ENCODE peak calls at places on chromosomes 11 and 22, in four cellular contexts. N is MM.1S, D is Panc1, T is astrocyte. Q is an unnamed sample.

GRCh38 chr11:131025020-131025419 is 108.7 kb upstream of the SNX19 start:
- DNase-seq in T (peak; percentile 52), D (no peak), N (no peak), Q (peak; percentile 73)

GRCh38 chr22:38124236-38124974 is 13.9 kb upstream of the BAIAP2L2 start:
- DNase-seq in N (no peak), D (no peak), T (no peak), Q (no peak)

GRCh38 chr11:45902452-45903380 is 4.4 kb downstream of the FREY1 start:
- DNase-seq in T (no peak), N (no peak), D (no peak), Q (no peak)

GRCh38 chr11:72234514-72234830 is 9.5 kb downstream of the PHOX2A start:
- DNase-seq in D (no peak), T (no peak), N (no peak), Q (no peak)

GRCh38 chr11:8671242-8671641 is 11.2 kb downstream of the TRIM66 start:
- DNase-seq in N (no peak), T (peak; percentile 93), D (no peak), Q (peak; percentile 96)

GRCh38 chr22:42624551-42625106 is 9.9 kb upstream of the POLDIP3 start:
- DNase-seq in D (no peak), T (no peak), N (no peak), Q (no peak)

GRCh38 chr11:64849600-64850356 is 5.3 kb upstream of the CDC42BPG start:
- DNase-seq in N (no peak), D (no peak), T (no peak), Q (no peak)

GRCh38 chr11:36455658-36456111 is 54.4 kb downstream of the TRAF6 start:
- DNase-seq in N (no peak), D (no peak), T (peak; percentile 100), Q (peak; percentile 96)

GRCh38 chr22:39631857-39632256 is 61.3 kb downstream of the CACNA1I start:
- DNase-seq in N (no peak), T (no peak), D (no peak), Q (no peak)

GRCh38 chr11:1307998-1308744 is 1.3 kb downstream of the TOLLIP start:
- DNase-seq in N (no peak), T (no peak), D (no peak), Q (peak; percentile 15)

GRCh38 chr22:42553475-42554361 is at the start of gene SERHL2:
- DNase-seq in D (no peak), T (peak; percentile 48), N (no peak), Q (peak; percentile 90)

GRCh38 chr11:71425851-71426250 is 22.3 kb downstream of the DHCR7 start:
- DNase-seq in T (no peak), D (no peak), N (no peak), Q (no peak)

GRCh38 chr22:50731811-50732624 is 6.0 kb upstream of the ACR start:
- DNase-seq in D (no peak), N (peak; percentile 68), T (no peak), Q (peak; percentile 78)

GRCh38 chr11:120622189-120622912 is 110.8 kb downstream of the GRIK4 start:
- DNase-seq in N (peak; percentile 83), T (peak; percentile 4), D (no peak), Q (no peak)

DNA sequence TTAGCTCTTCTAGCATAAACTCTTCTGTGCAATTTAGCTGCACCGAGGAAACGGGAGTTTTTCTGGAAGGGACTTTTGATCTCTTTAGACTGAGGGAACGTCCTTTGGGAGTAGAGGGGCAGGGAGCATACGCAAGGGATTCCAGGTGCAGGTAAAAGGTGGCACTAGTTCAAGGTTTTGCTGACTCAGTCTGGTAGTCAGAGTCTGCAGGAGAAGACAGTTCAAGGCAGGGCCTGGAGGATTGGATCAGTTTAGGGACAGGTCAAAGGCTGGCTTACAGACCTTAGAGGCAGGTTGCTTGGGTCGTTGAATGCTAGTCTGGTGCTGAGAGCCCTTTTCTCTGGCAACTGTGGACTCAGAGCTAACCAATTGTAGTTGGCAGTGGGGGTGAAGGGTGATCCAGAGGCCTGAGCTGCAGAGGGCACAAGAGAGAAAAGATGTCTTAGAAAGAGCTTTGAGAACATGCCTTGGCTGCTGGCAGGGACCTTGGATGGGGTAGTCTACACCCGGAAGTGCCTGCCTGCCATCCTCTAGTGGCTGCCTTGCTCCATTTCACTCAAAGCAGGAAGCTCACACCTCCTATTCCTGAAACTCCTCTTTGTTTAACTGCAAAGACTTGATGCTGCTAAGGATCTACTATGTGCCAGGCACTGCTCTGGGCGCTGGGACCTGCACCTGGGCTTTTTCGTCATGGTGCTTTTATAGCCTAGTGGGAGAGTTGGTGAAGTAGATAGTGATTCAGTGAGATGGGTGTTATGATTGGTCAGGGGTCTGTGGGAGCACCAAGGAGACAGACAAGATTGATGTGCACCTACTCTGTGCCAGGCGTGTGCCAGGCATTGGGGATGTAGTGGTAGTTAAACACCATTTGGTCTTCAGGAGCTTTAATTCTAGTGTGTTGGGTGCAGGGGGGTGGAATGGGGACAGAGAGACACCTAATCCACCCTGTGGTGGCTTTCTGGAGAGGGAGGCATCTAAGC is 17.1 kb downstream of the MIAT start:
- DNase-seq in T (no peak), N (no peak), D (no peak), Q (no peak)
- H3K4me3 ChIP-seq in T (no peak overlapping the region), N (peak overlapping the region; percentile 87), D (no peak overlapping the region), Q (peak overlapping the region; percentile 95)

GRCh38 chr22:45099961-45100360 is 63.8 kb upstream of the NUP50 start:
- DNase-seq in D (no peak), N (no peak), T (no peak), Q (no peak)
- H3K27me3 ChIP-seq in D (no peaks in the 10 kb centered on the region), N (peaks cover 88% of the 10 kb centered on the region), T (peaks cover 8% of the 10 kb centered on the region), Q (peaks cover 42% of the 10 kb centered on the region)

DNA sequence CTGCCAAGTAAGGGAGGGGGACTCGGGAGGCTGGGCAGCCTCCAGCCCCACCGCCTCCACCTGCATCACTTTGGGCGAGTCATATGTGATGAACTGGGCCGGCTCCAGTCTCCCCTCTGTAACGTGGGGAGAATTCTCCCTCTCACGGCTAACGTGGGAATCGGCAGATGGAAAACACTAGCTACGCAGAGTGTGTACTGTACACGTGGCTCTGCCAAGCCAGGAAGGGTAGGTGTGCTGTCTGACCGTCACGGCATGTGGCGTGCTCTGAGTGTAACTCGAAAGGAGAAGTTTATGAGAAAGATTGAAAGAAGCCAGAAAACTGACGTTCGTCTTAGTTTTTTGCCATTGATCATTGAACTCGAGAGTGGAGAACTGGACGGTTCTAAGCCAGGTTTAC is 13.7 kb downstream of the TRMU start:
- DNase-seq in N (no peak), D (no peak), T (no peak), Q (no peak)
- H3K4me1 ChIP-seq in N (no peaks in the 10 kb centered on the region), D (no peaks in the 10 kb centered on the region), T (peaks cover 19% of the 10 kb centered on the region), Q (no peaks in the 10 kb centered on the region)

GRCh38 chr11:12792590-12792989 is 118.4 kb downstream of the TEAD1 start:
- DNase-seq in N (no peak), T (peak; percentile 68), D (no peak), Q (peak; percentile 76)
- H3K4me3 ChIP-seq in N (no peak overlapping the region), T (no peak overlapping the region), D (no peak overlapping the region), Q (no peak overlapping the region)

GRCh38 chr22:22157500-22157822 is 87.1 kb upstream of the VPREB1 start:
- DNase-seq in D (no peak), N (no peak), T (no peak), Q (no peak)

GRCh38 chr22:22156716-22157499 is 87.7 kb upstream of the VPREB1 start:
- DNase-seq in N (peak; percentile 91), D (no peak), T (peak; percentile 39), Q (peak; percentile 78)

GRCh38 chr22:22158965-22159364 is 85.6 kb upstream of the VPREB1 start:
- DNase-seq in T (no peak), D (no peak), N (no peak), Q (no peak)

GRCh38 chr22:22158207-22158816 is 86.3 kb upstream of the VPREB1 start:
- DNase-seq in T (no peak), N (no peak), D (no peak), Q (no peak)

GRCh38 chr22:22159384-22159783 is 85.2 kb upstream of the VPREB1 start:
- DNase-seq in D (no peak), T (no peak), N (no peak), Q (no peak)
- H3K27me3 ChIP-seq in D (no peaks in the 10 kb centered on the region), T (peaks cover 19% of the 10 kb centered on the region), N (no peaks in the 10 kb centered on the region), Q (peaks cover 35% of the 10 kb centered on the region)

GRCh38 chr11:96317576-96317975 is 25.4 kb downstream of the MAML2 start:
- DNase-seq in N (peak; percentile 25), D (no peak), T (no peak), Q (no peak)
- H3K4me1 ChIP-seq in N (peaks cover 29% of the 10 kb centered on the region), D (peaks cover 3% of the 10 kb centered on the region), T (peaks cover 46% of the 10 kb centered on the region), Q (peaks cover 70% of the 10 kb centered on the region)